ENCODE peak calls at places on chromosomes 2 and 18, in seven cellular contexts. Z is sigmoid colon, H is AG04450, V is OCI-LY7, I is endodermal cell, N is mesothelial cell of epicardium, E is HCT116. L is an unnamed sample.

GRCh38 chr2:64982932-64983331 is 6.3 kb upstream of the SLC1A4 start:
- DNase-seq in Z (no peak), H (no peak), V (no peak), I (no peak), N (no peak), E (no peak), L (no peak)

GRCh38 chr2:145235312-145235711 is 715.4 kb upstream of the ZEB2 start:
- DNase-seq in Z (no peak), H (no peak), V (no peak), I (no peak), N (no peak), E (no peak), L (no peak)

GRCh38 chr2:224884188-224884587 is 158.1 kb downstream of the DOCK10 start:
- DNase-seq in Z (no peak), H (no peak), V (no peak), I (no peak), N (no peak), E (no peak), L (no peak)

GRCh38 chr2:73938761-73939352 is 12.2 kb downstream of the DGUOK start:
- DNase-seq in Z (no peak), H (peak; percentile 23), V (no peak), I (no peak), N (no peak), E (no peak), L (no peak)

GRCh38 chr2:99806758-99807157 is 316.9 kb upstream of the REV1 start:
- DNase-seq in Z (no peak), H (peak; percentile 32), V (no peak), I (no peak), N (no peak), E (no peak), L (no peak)

GRCh38 chr2:7692657-7693161 is 775.5 kb downstream of the RNF144A start:
- DNase-seq in Z (peak; percentile 71), H (no peak), V (no peak), I (no peak), N (no peak), E (no peak), L (no peak)

GRCh38 chr2:14907014-14907612 is 274.6 kb downstream of the LRATD1 start:
- DNase-seq in Z (no peak), H (no peak), V (peak; percentile 5), I (peak; percentile 53), N (no peak), E (no peak), L (no peak)

GRCh38 chr18:67508146-67508545 is 8.4 kb downstream of the DSEL start:
- DNase-seq in Z (no peak), H (no peak), V (no peak), I (no peak), N (no peak), E (no peak), L (no peak)

GRCh38 chr2:238875531-238876231 is 27.8 kb downstream of the TWIST2 start:
- DNase-seq in Z (peak; percentile 90), H (no peak), V (no peak), I (no peak), N (no peak), E (no peak), L (no peak)
- TF ChIP-seq CTCF in Z (no peak), H (no peak), V (no peak), I (no peak), N (no peak), E (no peak), L (no peak)

GRCh38 chr2:157574165-157574564 is 54.5 kb downstream of the ACVR1C start:
- DNase-seq in Z (no peak), H (no peak), V (no peak), I (no peak), N (no peak), E (no peak), L (no peak)

DNA sequence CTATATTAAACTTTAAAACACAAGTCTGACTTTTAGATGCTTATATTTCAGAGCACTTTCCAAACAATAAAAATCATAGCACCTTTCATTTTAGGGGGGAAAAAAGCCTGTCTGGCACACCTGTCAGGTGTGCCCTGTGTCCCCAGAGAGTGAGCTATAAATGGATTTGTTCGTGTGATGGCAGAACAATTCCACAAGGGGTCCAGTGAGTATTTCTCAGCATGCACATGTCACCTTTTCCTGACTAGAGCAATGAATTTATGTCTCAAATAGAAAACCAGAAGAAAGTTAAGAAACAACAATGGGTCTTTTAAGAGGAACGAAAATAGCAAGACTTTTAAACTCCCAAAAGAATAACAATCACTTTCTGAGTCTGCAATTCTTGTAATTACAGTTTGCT is 55.9 kb downstream of the ACVR1C start:
- DNase-seq in Z (no peak), H (no peak), V (peak; percentile 70), I (no peak), N (no peak), E (peak; percentile 13), L (no peak)
- TF ChIP-seq CTCF in Z (no peak), H (no peak), V (peak; percentile 68), I (peak; percentile 62), N (peak; percentile 57), E (peak; percentile 59), L (no peak)

DNA sequence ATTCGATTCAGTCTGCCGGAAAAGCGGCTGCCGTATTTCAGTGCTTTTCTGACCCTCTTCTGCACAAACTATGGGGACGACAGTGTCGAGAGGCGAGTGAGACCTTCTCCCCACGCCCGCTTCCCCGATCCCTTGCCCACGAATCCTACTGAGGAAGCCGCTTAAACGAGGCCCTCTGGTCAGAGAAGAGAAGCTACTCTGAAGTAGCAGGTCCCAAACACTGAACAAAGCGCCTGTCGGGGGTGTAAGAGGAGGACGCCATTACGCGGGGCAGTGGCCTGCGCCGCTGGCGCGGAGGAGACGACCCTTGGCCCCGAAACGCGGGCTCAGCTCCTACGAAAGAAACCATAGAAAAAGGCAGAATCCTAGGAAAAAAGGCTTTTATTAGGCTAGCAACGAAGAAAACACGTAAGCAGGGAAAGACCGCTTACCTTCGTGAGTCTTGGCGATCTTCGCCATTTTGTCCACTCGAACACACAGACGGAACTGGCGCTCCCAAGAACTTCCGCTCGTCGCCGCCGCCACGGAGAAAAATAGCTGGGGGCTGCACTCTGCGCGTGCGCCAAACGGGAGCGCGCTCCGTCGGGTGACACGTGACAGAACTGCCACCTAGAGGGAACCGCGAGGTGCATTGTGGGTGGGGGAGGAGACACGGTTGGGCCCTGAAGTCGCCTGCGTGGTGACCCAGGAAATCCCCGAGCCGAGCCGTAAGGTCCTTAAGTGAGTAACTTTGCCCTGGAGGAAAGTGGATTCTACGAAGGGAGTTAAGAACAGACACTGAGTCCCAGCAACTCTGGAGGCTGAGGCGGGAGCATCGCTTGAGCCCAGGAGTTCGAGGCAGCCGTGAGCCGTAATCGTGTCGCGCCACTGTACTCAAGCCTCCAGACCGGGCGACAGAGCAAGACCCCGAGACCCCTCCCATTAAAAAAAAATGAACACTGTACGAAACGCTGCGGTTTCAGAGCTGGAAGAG is at the start of gene SF3B1:
- DNase-seq in Z (peak; percentile 99), H (peak; percentile 94), V (peak; percentile 99), I (peak; percentile 99), N (peak; percentile 98), E (peak; percentile 95), L (peak; percentile 98)
- TF ChIP-seq CTCF in Z (no peak), H (no peak), V (no peak), I (no peak), N (no peak), E (no peak), L (no peak)

DNA sequence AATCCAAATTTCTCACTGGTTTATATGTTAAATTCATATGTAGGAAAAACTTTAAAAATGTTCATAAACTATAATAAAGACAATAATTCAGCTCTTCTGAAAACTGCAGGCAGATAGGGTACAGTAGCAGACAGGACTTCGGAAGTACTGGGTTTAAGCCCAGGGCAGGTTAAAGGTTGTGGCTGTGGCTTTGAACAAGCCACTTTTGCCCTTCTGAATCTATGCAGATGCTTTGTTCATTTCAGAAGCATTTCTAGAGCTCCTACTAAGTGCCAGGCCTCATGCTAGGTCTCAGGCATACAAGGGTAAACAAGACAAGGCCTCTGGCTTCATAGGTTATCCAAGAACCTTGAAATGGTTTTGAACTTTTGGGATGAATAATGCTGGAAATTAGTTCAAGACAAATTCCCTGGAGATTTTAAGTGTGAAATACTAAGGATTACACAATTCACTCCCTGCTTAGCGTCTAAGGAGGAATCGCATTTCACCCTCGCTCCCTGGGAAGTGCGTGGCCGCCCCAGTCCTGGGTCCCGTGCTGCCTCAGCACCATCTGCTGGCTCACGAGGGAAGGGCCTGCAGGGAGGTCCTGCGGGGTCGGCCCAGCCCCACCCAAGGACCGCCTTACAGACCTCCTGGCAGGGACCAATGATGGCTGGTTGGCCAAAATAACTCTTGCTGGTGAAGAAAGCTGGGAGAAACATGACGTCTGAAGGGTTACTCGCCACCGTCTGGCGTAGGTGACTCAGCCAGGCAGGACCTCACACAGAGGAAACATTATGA is 67.7 kb upstream of the L3MBTL4 start:
- DNase-seq in Z (peak; percentile 84), H (peak; percentile 3), V (no peak), I (peak; percentile 94), N (peak; percentile 72), E (no peak), L (peak; percentile 18)
- TF ChIP-seq CTCF in Z (peak; percentile 36), H (peak; percentile 54), V (no peak), I (peak; percentile 95), N (no peak), E (no peak), L (no peak)

GRCh38 chr18:23415530-23415929 is 37.6 kb upstream of the RIOK3 start:
- DNase-seq in Z (no peak), H (no peak), V (no peak), I (no peak), N (no peak), E (no peak), L (no peak)
- TF ChIP-seq CTCF in Z (no peak), H (no peak), V (no peak), I (no peak), N (no peak), E (no peak), L (no peak)

GRCh38 chr2:5697554-5697953 is 5.4 kb downstream of the SOX11 start:
- DNase-seq in Z (no peak), H (no peak), V (peak; percentile 72), I (no peak), N (no peak), E (no peak), L (no peak)

GRCh38 chr2:5698171-5698570 is 6.0 kb downstream of the SOX11 start:
- DNase-seq in Z (no peak), H (no peak), V (peak; percentile 54), I (no peak), N (no peak), E (no peak), L (no peak)

GRCh38 chr2:5699963-5700362 is 7.8 kb downstream of the SOX11 start:
- DNase-seq in Z (no peak), H (no peak), V (peak; percentile 22), I (no peak), N (no peak), E (no peak), L (no peak)

GRCh38 chr2:5703166-5703565 is 11.0 kb downstream of the SOX11 start:
- DNase-seq in Z (no peak), H (no peak), V (no peak), I (no peak), N (no peak), E (no peak), L (no peak)

GRCh38 chr2:5700551-5700950 is 8.4 kb downstream of the SOX11 start:
- DNase-seq in Z (no peak), H (no peak), V (peak; percentile 64), I (no peak), N (no peak), E (no peak), L (no peak)
- TF ChIP-seq CTCF in Z (no peak), H (no peak), V (no peak), I (peak; percentile 32), N (no peak), E (no peak), L (no peak)

DNA sequence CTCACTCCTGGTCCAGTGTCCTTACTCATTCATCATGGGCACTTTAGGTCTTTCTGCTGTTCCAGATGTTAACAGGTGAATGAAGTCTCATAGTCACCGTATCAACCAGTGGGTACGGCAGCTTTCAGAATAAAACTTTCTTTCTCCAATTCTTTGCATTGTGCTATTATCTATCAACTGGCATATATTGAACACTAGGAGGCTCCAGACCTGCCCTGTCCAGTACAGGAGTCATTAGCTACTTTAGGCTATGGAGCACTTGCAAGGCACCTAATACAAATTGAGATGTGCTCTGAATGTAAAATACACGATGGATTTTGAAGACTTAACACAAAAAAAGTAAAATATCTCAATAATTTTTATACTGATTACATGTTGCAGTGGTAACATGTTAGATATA is 43.2 kb upstream of the NEB start:
- DNase-seq in Z (no peak), H (no peak), V (no peak), I (no peak), N (no peak), E (no peak), L (no peak)
- TF ChIP-seq CTCF in Z (no peak), H (peak; percentile 6), V (peak; percentile 60), I (peak; percentile 46), N (no peak), E (peak; percentile 43), L (no peak)